ENCODE peak calls at places on chromosomes 13 and 19, in four cellular contexts. M is SK-N-SH, W is MM.1S, P is neural progenitor cell. Y is an unnamed sample.

GRCh38 chr19:54017266-54017665 is 25.8 kb downstream of the CACNG6 start:
- DNase-seq in M (no peak), W (no peak), P (no peak), Y (peak; percentile 48)

GRCh38 chr13:23902975-23903905 is 5.9 kb upstream of the C1QTNF9B start:
- DNase-seq in W (no peak), P (peak; percentile 52), M (peak; percentile 45), Y (no peak)

GRCh38 chr19:13315495-13315894 is 165.3 kb downstream of the IER2 start:
- DNase-seq in W (no peak), M (no peak), P (no peak), Y (no peak)

GRCh38 chr13:43058318-43058674 is 34.9 kb downstream of the DNAJC15 start:
- DNase-seq in M (no peak), W (no peak), P (no peak), Y (peak; percentile 93)

GRCh38 chr19:21604941-21605548 is 99.6 kb downstream of the ZNF429 start:
- DNase-seq in W (no peak), P (no peak), M (no peak), Y (peak; percentile 12)

GRCh38 chr13:22189176-22190048 is 518.5 kb downstream of the FGF9 start:
- DNase-seq in W (no peak), P (no peak), M (no peak), Y (no peak)

GRCh38 chr19:46451352-46451751 is 20.0 kb downstream of the PNMA8A start:
- DNase-seq in P (no peak), M (no peak), W (no peak), Y (no peak)

GRCh38 chr13:106349080-106349841 is 186.2 kb downstream of the EFNB2 start:
- DNase-seq in W (no peak), M (peak; percentile 43), P (peak; percentile 71), Y (no peak)

GRCh38 chr13:93226065-93226622 is 463 bp upstream of the GPC6 start:
- DNase-seq in W (no peak), M (peak; percentile 42), P (no peak), Y (no peak)

GRCh38 chr13:46962286-46962941 is 65.6 kb upstream of the HTR2A start:
- DNase-seq in P (peak; percentile 50), M (no peak), W (no peak), Y (peak; percentile 80)

GRCh38 chr13:20383058-20383457 is 142.6 kb downstream of the CRYL1 start:
- DNase-seq in P (no peak), W (no peak), M (no peak), Y (no peak)

GRCh38 chr13:21420706-21421105 is 38.4 kb downstream of the ZDHHC20 start:
- DNase-seq in P (no peak), M (no peak), W (no peak), Y (peak; percentile 61)

GRCh38 chr13:89150362-89150761 is 1479.2 kb downstream of the SLITRK5 start:
- DNase-seq in M (no peak), P (no peak), W (no peak), Y (no peak)

GRCh38 chr19:13483215-13483614 is 23.1 kb downstream of the CACNA1A start:
- DNase-seq in P (no peak), W (no peak), M (no peak), Y (no peak)

GRCh38 chr13:20654156-20654555 is 49.3 kb upstream of the IL17D start:
- DNase-seq in P (no peak), W (no peak), M (no peak), Y (peak; percentile 22)

GRCh38 chr19:50432658-50433057 is at the start of gene MYBPC2:
- DNase-seq in W (no peak), M (no peak), P (peak; percentile 51), Y (no peak)

GRCh38 chr13:100854091-100854490 is 179.5 kb upstream of the TMTC4 start:
- DNase-seq in P (peak; percentile 39), M (no peak), W (no peak), Y (no peak)

GRCh38 chr13:52785721-52786120 is 46.1 kb upstream of the CNMD start:
- DNase-seq in M (no peak), W (no peak), P (no peak), Y (peak; percentile 2)

GRCh38 chr19:12840091-12841079 is 2.1 kb downstream of the MAST1 start:
- DNase-seq in M (peak; percentile 90), W (peak; percentile 31), P (peak; percentile 98), Y (peak; percentile 86)

GRCh38 chr19:13824703-13825102 is 29.5 kb downstream of the ZSWIM4 start:
- DNase-seq in P (no peak), M (no peak), W (no peak), Y (no peak)

GRCh38 chr13:27194895-27195764 is 23.5 kb upstream of the USP12 start:
- DNase-seq in M (no peak), W (no peak), P (peak; percentile 20), Y (peak; percentile 96)

GRCh38 chr13:64088491-64088890 is 2672.8 kb upstream of the PCDH20 start:
- DNase-seq in P (no peak), M (no peak), W (no peak), Y (no peak)

GRCh38 chr19:7456964-7457541 is 31.8 kb downstream of the PEX11G start:
- DNase-seq in M (no peak), W (no peak), P (no peak), Y (peak; percentile 24)

GRCh38 chr13:38908574-38908973 is 82.1 kb downstream of the STOML3 start:
- DNase-seq in M (no peak), P (no peak), W (no peak), Y (no peak)

GRCh38 chr19:52191951-52192350 is 2.1 kb downstream of the PPP2R1A start:
- DNase-seq in W (no peak), M (no peak), P (no peak), Y (no peak)

GRCh38 chr13:94988654-94989053 is 276.3 kb upstream of the SOX21 start:
- DNase-seq in M (no peak), W (no peak), P (peak; percentile 40), Y (no peak)
- TF ChIP-seq EZH2phosphoT487 in M (no peak), W (no peak), P (no peak), Y (no peak)

DNA sequence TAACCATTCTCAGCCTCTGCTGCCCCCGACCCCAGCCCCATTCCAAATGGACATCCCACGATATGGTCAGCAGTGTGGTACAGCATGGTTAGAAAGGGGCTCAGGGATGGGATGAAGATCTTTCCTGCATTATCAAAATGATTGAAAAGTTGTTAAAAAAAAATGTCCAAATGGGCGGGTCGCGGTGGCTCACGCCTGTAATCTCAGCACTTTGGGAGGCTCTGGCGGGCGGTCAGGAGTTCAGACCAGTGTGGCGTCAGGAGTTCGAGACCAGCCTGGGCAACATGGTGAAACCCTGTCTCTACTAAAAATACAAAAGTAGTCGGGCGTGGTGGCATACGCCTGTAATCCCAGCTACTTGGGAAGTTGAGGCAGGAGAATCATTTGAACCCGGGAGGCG is 54.3 kb upstream of the ZNF254 start:
- DNase-seq in P (no peak), W (no peak), M (no peak), Y (no peak)
- H3K9ac ChIP-seq in P (no peak overlapping the region), W (no peak overlapping the region), M (peak overlapping the region; percentile 98), Y (peak overlapping the region; percentile 99)

DNA sequence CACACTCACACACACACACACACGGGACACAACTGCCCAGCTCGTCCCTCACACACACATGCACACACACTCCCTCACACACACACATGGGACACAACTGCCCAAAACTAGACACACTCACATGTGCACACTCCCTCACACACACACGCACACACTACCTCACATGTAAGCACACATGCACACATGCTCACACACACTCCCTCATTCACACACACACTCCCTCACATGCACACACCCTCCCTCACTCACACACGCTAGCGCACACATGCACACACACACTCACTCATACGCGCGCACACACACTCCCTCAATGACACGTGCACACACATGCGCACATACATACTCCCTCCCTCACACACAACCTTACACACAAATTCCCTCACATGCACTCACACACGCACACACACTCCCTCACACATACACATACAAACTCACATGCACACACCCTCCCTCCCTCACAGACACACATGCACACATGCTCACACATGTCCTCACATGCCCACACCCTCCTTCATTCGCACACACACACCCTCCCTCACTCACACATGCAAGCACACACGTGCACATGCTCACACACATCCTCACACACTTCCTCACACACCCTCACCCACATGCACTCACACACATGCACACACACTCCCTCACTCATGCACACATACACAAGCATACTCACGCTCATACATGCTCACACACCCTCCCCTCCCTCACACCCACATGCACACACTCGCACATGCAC is 9.0 kb upstream of the RASA3 start:
- DNase-seq in W (no peak), M (no peak), P (no peak), Y (no peak)
- H3K4me3 ChIP-seq in W (no peak overlapping the region), M (no peak overlapping the region), P (no peak overlapping the region), Y (no peak overlapping the region)

DNA sequence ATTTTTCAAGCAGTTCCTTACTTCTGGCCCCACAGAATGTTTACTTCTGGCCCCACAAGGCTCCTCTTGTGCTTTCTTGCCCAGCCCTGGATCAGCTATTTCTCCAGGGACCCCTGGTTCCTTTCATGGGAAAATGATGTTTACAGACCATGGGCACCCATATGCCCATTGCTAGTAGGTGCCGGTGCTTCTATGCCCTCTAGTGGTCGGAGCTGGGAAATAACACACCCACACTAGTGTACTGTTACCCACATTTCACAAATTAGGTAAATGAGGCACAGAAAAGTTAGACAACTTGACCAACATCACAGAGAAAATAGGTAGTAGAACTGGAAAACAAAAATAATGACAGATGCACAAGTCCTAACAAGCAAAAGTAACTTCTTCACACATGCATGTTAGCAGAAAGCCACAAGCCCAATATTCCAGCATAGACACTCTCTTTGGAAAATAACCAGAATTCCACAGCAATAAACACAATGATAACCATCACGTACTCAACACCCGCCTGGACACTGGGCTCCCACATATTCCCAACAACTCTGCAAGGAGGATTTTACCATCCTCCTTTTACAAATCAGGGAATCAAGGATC is 1.3 kb upstream of the CEACAM6 start:
- DNase-seq in M (peak; percentile 49), W (peak; percentile 60), P (peak; percentile 27), Y (peak; percentile 41)
- TF ChIP-seq EZH2phosphoT487 in M (no peak), W (no peak), P (no peak), Y (no peak)

GRCh38 chr19:41192574-41193419 is at the start of gene CYP2S1:
- DNase-seq in W (no peak), M (no peak), P (peak; percentile 89), Y (peak; percentile 20)

GRCh38 chr19:41187884-41188279 is 5.1 kb upstream of the CYP2S1 start:
- DNase-seq in P (no peak), M (no peak), W (no peak), Y (no peak)

GRCh38 chr19:41193420-41194156 is 569 bp downstream of the CYP2S1 start:
- DNase-seq in W (no peak), P (peak; percentile 40), M (no peak), Y (no peak)

GRCh38 chr19:41186971-41187883 is 5.8 kb upstream of the CYP2S1 start:
- DNase-seq in M (no peak), P (no peak), W (no peak), Y (no peak)

GRCh38 chr19:41189425-41190065 is 3.5 kb upstream of the CYP2S1 start:
- DNase-seq in M (no peak), P (peak; percentile 63), W (no peak), Y (no peak)
- H3K9ac ChIP-seq in M (no peak overlapping the region), P (no peak overlapping the region), W (no peak overlapping the region), Y (no peak overlapping the region)

DNA sequence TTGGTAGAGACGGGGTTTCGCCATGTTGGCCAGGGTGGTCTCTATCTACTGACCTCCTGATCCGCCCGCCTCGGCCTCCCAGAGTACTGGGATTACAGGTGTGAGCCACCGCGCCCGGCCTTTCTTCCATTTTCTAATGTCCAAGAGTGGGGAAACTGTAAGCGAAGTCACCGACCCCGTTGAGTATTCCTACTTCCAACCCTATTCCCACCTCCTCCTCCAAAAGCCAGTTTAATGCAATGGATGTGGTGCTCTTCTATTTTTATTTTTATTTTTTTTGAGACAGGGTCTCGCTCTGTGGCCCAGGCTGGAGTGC is 449 bp downstream of the RNU6-9 start:
- DNase-seq in P (no peak), M (no peak), W (no peak), Y (no peak)
- H3K4me3 ChIP-seq in P (peak overlapping the region; percentile 97), M (peak overlapping the region; percentile 33), W (peak overlapping the region; percentile 35), Y (no peak overlapping the region)